ENCODE peak calls at places on chromosomes 1 and 21, in four cellular contexts. One of them, this sample, is unnamed.

GRCh38 chr1:169692766-169693460 is 18.5 kb downstream of the SELL start:
- DNase-seq in AG04450: no peak
- DNase-seq in transverse colon: no peak
- DNase-seq in fibroblast of lung: no peak
- DNase-seq in this sample: no peak

GRCh38 chr1:44500181-44501021 is 95.3 kb downstream of the RNF220 start:
- DNase-seq in AG04450: no peak
- DNase-seq in transverse colon: no peak
- DNase-seq in fibroblast of lung: peak
- DNase-seq in this sample: no peak

GRCh38 chr1:7893529-7894180 is 40.8 kb upstream of the UTS2 start:
- DNase-seq in AG04450: peak
- DNase-seq in transverse colon: no peak
- DNase-seq in fibroblast of lung: peak
- DNase-seq in this sample: no peak

GRCh38 chr1:96782861-96783260 is 61.3 kb downstream of the PTBP2 start:
- DNase-seq in AG04450: peak
- DNase-seq in transverse colon: no peak
- DNase-seq in fibroblast of lung: peak
- DNase-seq in this sample: no peak

GRCh38 chr1:230861970-230862595 is 6.2 kb downstream of the C1orf198 start:
- DNase-seq in AG04450: peak
- DNase-seq in transverse colon: no peak
- DNase-seq in fibroblast of lung: no peak
- DNase-seq in this sample: no peak

GRCh38 chr1:3978196-3978927 is 78.3 kb upstream of the C1orf174 start:
- DNase-seq in AG04450: no peak
- DNase-seq in transverse colon: no peak
- DNase-seq in fibroblast of lung: no peak
- DNase-seq in this sample: no peak

GRCh38 chr1:223714849-223715709 is 2.7 kb downstream of the CAPN2 start:
- DNase-seq in AG04450: no peak
- DNase-seq in transverse colon: peak
- DNase-seq in fibroblast of lung: peak
- DNase-seq in this sample: no peak

GRCh38 chr1:167489581-167490340 is 28.6 kb downstream of the CD247 start:
- DNase-seq in AG04450: no peak
- DNase-seq in transverse colon: no peak
- DNase-seq in fibroblast of lung: no peak
- DNase-seq in this sample: no peak

GRCh38 chr1:194338241-194338948 is 1152.0 kb upstream of the B3GALT2 start:
- DNase-seq in AG04450: no peak
- DNase-seq in transverse colon: no peak
- DNase-seq in fibroblast of lung: peak
- DNase-seq in this sample: no peak

GRCh38 chr21:27572681-27573080 is 605.8 kb upstream of the ADAMTS5 start:
- DNase-seq in AG04450: peak
- DNase-seq in transverse colon: no peak
- DNase-seq in fibroblast of lung: peak
- DNase-seq in this sample: no peak

GRCh38 chr1:40014812-40015594 is 25.5 kb upstream of the CAP1 start:
- DNase-seq in AG04450: peak
- DNase-seq in transverse colon: no peak
- DNase-seq in fibroblast of lung: peak
- DNase-seq in this sample: no peak

GRCh38 chr1:35062518-35063196 is 16.5 kb upstream of the ZMYM1 start:
- DNase-seq in AG04450: no peak
- DNase-seq in transverse colon: no peak
- DNase-seq in fibroblast of lung: peak
- DNase-seq in this sample: no peak

GRCh38 chr21:44011774-44012473 is at the start of gene TRAPPC10:
- DNase-seq in AG04450: peak
- DNase-seq in transverse colon: peak
- DNase-seq in fibroblast of lung: peak
- DNase-seq in this sample: peak

GRCh38 chr1:5976231-5976630 is 16.0 kb downstream of the NPHP4 start:
- DNase-seq in AG04450: no peak
- DNase-seq in transverse colon: no peak
- DNase-seq in fibroblast of lung: no peak
- DNase-seq in this sample: no peak

GRCh38 chr1:245686006-245686405 is 531.2 kb downstream of the KIF26B start:
- DNase-seq in AG04450: no peak
- DNase-seq in transverse colon: no peak
- DNase-seq in fibroblast of lung: no peak
- DNase-seq in this sample: no peak

GRCh38 chr1:163472267-163472666 is 150.5 kb downstream of the NUF2 start:
- DNase-seq in AG04450: no peak
- DNase-seq in transverse colon: no peak
- DNase-seq in fibroblast of lung: peak
- DNase-seq in this sample: no peak

GRCh38 chr1:3215198-3216045 is 146.4 kb downstream of the PRDM16 start:
- DNase-seq in AG04450: no peak
- DNase-seq in transverse colon: no peak
- DNase-seq in fibroblast of lung: no peak
- DNase-seq in this sample: no peak

GRCh38 chr1:209199371-209199770 is 384.1 kb upstream of the CAMK1G start:
- DNase-seq in AG04450: no peak
- DNase-seq in transverse colon: peak
- DNase-seq in fibroblast of lung: no peak
- DNase-seq in this sample: no peak

GRCh38 chr1:239884776-239885175 is 206.9 kb upstream of the FMN2 start:
- DNase-seq in AG04450: no peak
- DNase-seq in transverse colon: no peak
- DNase-seq in fibroblast of lung: peak
- DNase-seq in this sample: no peak

GRCh38 chr1:64469614-64469976 is 334 bp upstream of the CACHD1 start:
- DNase-seq in AG04450: no peak
- DNase-seq in transverse colon: no peak
- DNase-seq in fibroblast of lung: peak
- DNase-seq in this sample: no peak

GRCh38 chr1:71364236-71364635 is 283.4 kb upstream of the ZRANB2 start:
- DNase-seq in AG04450: no peak
- DNase-seq in transverse colon: no peak
- DNase-seq in fibroblast of lung: peak
- DNase-seq in this sample: no peak

DNA sequence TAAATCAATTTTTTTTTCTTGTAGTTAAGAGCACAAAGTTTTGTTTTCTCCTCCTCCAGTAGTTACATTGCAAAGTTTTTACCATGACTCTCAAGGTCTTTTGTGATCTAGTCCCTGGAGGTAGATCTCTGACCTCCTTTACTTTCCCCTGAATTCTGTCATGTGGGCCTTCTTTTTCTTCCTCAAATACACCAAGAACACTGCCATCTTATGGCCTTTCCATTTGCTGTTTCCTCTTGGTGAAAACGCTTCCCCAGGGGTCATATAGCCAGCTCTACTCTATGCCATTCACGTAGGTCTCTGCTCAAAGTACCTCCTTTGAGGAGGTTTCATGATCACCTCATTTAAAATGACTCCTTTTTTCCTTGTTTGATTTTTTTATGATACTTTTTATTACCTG is 2.7 kb downstream of the DDX20 start:
- DNase-seq in AG04450: no peak
- DNase-seq in transverse colon: no peak
- DNase-seq in fibroblast of lung: no peak
- DNase-seq in this sample: no peak
- TF ChIP-seq CTCF in AG04450: peak
- TF ChIP-seq CTCF in transverse colon: no peak
- TF ChIP-seq CTCF in fibroblast of lung: peak
- TF ChIP-seq CTCF in this sample: peak

DNA sequence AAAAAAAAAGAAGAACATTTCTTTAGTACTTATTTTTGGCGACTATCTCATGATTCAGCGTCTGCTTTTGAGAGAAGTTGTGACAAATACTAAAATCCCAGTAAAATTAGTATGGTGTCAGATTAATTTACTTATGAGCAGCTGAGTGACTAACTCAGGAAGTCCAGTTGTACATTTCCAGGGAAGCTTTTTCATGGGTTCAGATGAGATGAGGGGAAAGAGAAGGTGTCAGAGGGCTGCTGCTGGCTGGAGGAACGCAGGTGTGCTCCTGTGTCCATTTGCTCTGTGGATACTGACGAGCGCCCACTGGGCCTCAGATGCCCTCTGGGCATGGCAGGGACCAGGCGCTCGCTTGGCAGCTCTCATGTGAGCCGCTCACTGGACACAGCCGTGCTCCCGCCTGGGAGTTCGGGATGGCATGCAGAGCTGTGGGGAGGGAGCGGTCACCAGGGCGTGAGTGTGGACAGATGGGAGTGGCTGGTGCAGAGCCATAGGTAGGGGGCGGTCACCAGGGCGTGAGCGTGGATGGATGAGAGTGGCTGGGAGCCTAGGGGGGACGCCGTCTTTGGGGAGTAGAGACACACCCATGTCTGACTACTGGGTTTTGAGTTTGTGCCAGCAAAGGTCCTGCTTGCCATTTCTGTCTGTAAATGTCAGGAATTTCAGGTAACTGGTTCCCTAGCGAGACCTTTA is 55.0 kb downstream of the ADARB1 start:
- DNase-seq in AG04450: no peak
- DNase-seq in transverse colon: no peak
- DNase-seq in fibroblast of lung: peak
- DNase-seq in this sample: no peak
- TF ChIP-seq CTCF in AG04450: no peak
- TF ChIP-seq CTCF in transverse colon: no peak
- TF ChIP-seq CTCF in fibroblast of lung: no peak
- TF ChIP-seq CTCF in this sample: no peak

GRCh38 chr21:37644666-37645065 is 271.6 kb downstream of the KCNJ6 start:
- DNase-seq in AG04450: no peak
- DNase-seq in transverse colon: no peak
- DNase-seq in fibroblast of lung: no peak
- DNase-seq in this sample: no peak

GRCh38 chr21:37645848-37646247 is 270.4 kb downstream of the KCNJ6 start:
- DNase-seq in AG04450: no peak
- DNase-seq in transverse colon: no peak
- DNase-seq in fibroblast of lung: no peak
- DNase-seq in this sample: no peak

GRCh38 chr21:37647781-37648180 is 268.5 kb downstream of the KCNJ6 start:
- DNase-seq in AG04450: no peak
- DNase-seq in transverse colon: no peak
- DNase-seq in fibroblast of lung: no peak
- DNase-seq in this sample: no peak

GRCh38 chr21:37639756-37640155 is 273.2 kb downstream of the DYRK1A start:
- DNase-seq in AG04450: no peak
- DNase-seq in transverse colon: no peak
- DNase-seq in fibroblast of lung: no peak
- DNase-seq in this sample: no peak

DNA sequence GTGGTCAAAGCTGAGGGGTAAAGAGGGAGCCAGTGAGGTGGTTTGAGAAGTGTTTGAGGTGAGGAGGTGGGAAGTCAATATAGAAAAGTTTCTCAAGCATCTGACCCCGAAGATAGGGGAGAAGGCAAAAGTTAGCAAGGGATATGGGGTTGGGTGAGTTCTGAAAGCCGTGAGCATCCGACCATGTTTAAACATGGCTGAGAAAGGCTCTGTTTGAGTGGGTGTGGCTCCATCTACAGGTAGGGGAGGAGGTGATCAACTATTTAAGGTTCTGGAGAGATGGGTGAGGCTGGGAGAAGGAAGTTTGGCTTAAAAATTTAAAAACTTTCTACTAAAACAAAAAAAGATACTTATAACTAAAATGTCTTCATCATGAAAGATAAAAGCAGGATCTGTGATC is 273.8 kb downstream of the KCNJ6 start:
- DNase-seq in AG04450: no peak
- DNase-seq in transverse colon: no peak
- DNase-seq in fibroblast of lung: no peak
- DNase-seq in this sample: no peak
- TF ChIP-seq CTCF in AG04450: no peak
- TF ChIP-seq CTCF in transverse colon: no peak
- TF ChIP-seq CTCF in fibroblast of lung: no peak
- TF ChIP-seq CTCF in this sample: peak

GRCh38 chr21:37916795-37917142 is 512 bp upstream of the KCNJ6 start:
- DNase-seq in AG04450: no peak
- DNase-seq in transverse colon: no peak
- DNase-seq in fibroblast of lung: no peak
- DNase-seq in this sample: no peak
- TF ChIP-seq CTCF in AG04450: peak
- TF ChIP-seq CTCF in transverse colon: no peak
- TF ChIP-seq CTCF in fibroblast of lung: no peak
- TF ChIP-seq CTCF in this sample: peak

GRCh38 chr1:9251501-9251900 is 16.9 kb downstream of the H6PD start:
- DNase-seq in AG04450: no peak
- DNase-seq in transverse colon: no peak
- DNase-seq in fibroblast of lung: no peak
- DNase-seq in this sample: no peak
- TF ChIP-seq CTCF in AG04450: no peak
- TF ChIP-seq CTCF in transverse colon: no peak
- TF ChIP-seq CTCF in fibroblast of lung: no peak
- TF ChIP-seq CTCF in this sample: no peak